ENCODE peak calls at places on chromosome 13, in five cellular contexts. One of them, this sample, is unnamed.
A peak's percentile ranks its signal among the peaks of the same experiment; 100 is the strongest.

GRCh38 chr13:75512253-75512652 is 25.4 kb downstream of the COMMD6 start:
- DNase-seq in ecto neural progenitor cell: no peak
- DNase-seq in left cardiac atrium: no peak
- DNase-seq in KG1: no peak
- DNase-seq in EL: no peak
- DNase-seq in this sample: no peak

GRCh38 chr13:60857698-60858097 is 460.7 kb downstream of the TDRD3 start:
- DNase-seq in ecto neural progenitor cell: no peak
- DNase-seq in left cardiac atrium: no peak
- DNase-seq in KG1: no peak
- DNase-seq in EL: no peak
- DNase-seq in this sample: no peak

GRCh38 chr13:42615691-42616090 is 41.7 kb downstream of the TNFSF11 start:
- DNase-seq in ecto neural progenitor cell: no peak
- DNase-seq in left cardiac atrium: no peak
- DNase-seq in KG1: no peak
- DNase-seq in EL: peak; percentile 24
- DNase-seq in this sample: no peak

GRCh38 chr13:78603240-78603947 is at the start of gene POU4F1:
- DNase-seq in ecto neural progenitor cell: peak; percentile 91
- DNase-seq in left cardiac atrium: no peak
- DNase-seq in KG1: no peak
- DNase-seq in EL: peak; percentile 21
- DNase-seq in this sample: no peak

GRCh38 chr13:104422668-104423067 is 1356.5 kb upstream of the SLC10A2 start:
- DNase-seq in ecto neural progenitor cell: no peak
- DNase-seq in left cardiac atrium: no peak
- DNase-seq in KG1: no peak
- DNase-seq in EL: no peak
- DNase-seq in this sample: no peak

GRCh38 chr13:53778937-53779336 is 750.3 kb downstream of the OLFM4 start:
- DNase-seq in ecto neural progenitor cell: no peak
- DNase-seq in left cardiac atrium: no peak
- DNase-seq in KG1: no peak
- DNase-seq in EL: no peak
- DNase-seq in this sample: no peak

GRCh38 chr13:42116225-42116624 is 67.8 kb downstream of the DGKH start:
- DNase-seq in ecto neural progenitor cell: no peak
- DNase-seq in left cardiac atrium: no peak
- DNase-seq in KG1: no peak
- DNase-seq in EL: no peak
- DNase-seq in this sample: no peak

GRCh38 chr13:60226507-60226906 is 62.8 kb upstream of the DIAPH3 start:
- DNase-seq in ecto neural progenitor cell: peak; percentile 59
- DNase-seq in left cardiac atrium: no peak
- DNase-seq in KG1: no peak
- DNase-seq in EL: peak; percentile 29
- DNase-seq in this sample: no peak

GRCh38 chr13:72004975-72005374 is 138.0 kb upstream of the DACH1 start:
- DNase-seq in ecto neural progenitor cell: no peak
- DNase-seq in left cardiac atrium: no peak
- DNase-seq in KG1: no peak
- DNase-seq in EL: no peak
- DNase-seq in this sample: no peak

GRCh38 chr13:59625121-59625520 is 538.6 kb downstream of the DIAPH3 start:
- DNase-seq in ecto neural progenitor cell: no peak
- DNase-seq in left cardiac atrium: no peak
- DNase-seq in KG1: no peak
- DNase-seq in EL: no peak
- DNase-seq in this sample: no peak

This sample was measured in ovary.